ENCODE peak calls at places on chromosomes 2 and 18, in nine cellular contexts. One of them, this sample, is unnamed.

GRCh38 chr18:6891788-6892187 is 162.3 kb downstream of the ARHGAP28 start:
- DNase-seq in bronchial epithelial cell: peak; percentile 51
- DNase-seq in transverse colon: no peak
- DNase-seq in kidney: no peak
- DNase-seq in uterus: no peak
- DNase-seq in NB4: no peak
- DNase-seq in fibroblast of pulmonary artery: no peak
- DNase-seq in astrocyte of the spinal cord: no peak
- DNase-seq in AG09309: no peak
- DNase-seq in this sample: no peak

GRCh38 chr2:233372855-233373254 is 18.6 kb downstream of the DGKD start:
- DNase-seq in bronchial epithelial cell: no peak
- DNase-seq in transverse colon: no peak
- DNase-seq in kidney: no peak
- DNase-seq in uterus: no peak
- DNase-seq in NB4: no peak
- DNase-seq in fibroblast of pulmonary artery: no peak
- DNase-seq in astrocyte of the spinal cord: no peak
- DNase-seq in AG09309: no peak
- DNase-seq in this sample: no peak

GRCh38 chr2:163737169-163737439 is 1.3 kb upstream of the FIGN start:
- DNase-seq in bronchial epithelial cell: no peak
- DNase-seq in transverse colon: no peak
- DNase-seq in kidney: no peak
- DNase-seq in uterus: no peak
- DNase-seq in NB4: no peak
- DNase-seq in fibroblast of pulmonary artery: no peak
- DNase-seq in astrocyte of the spinal cord: no peak
- DNase-seq in AG09309: no peak
- DNase-seq in this sample: no peak

GRCh38 chr18:50878345-50879301 is at the start of gene ME2:
- DNase-seq in bronchial epithelial cell: peak; percentile 83
- DNase-seq in transverse colon: peak; percentile 95
- DNase-seq in kidney: peak; percentile 97
- DNase-seq in uterus: peak; percentile 94
- DNase-seq in NB4: peak; percentile 95
- DNase-seq in fibroblast of pulmonary artery: peak; percentile 91
- DNase-seq in astrocyte of the spinal cord: peak; percentile 92
- DNase-seq in AG09309: peak; percentile 45
- DNase-seq in this sample: peak; percentile 95

GRCh38 chr2:63300835-63301234 is 250.2 kb downstream of the OTX1 start:
- DNase-seq in bronchial epithelial cell: no peak
- DNase-seq in transverse colon: no peak
- DNase-seq in kidney: no peak
- DNase-seq in uterus: no peak
- DNase-seq in NB4: peak; percentile 53
- DNase-seq in fibroblast of pulmonary artery: no peak
- DNase-seq in astrocyte of the spinal cord: no peak
- DNase-seq in AG09309: no peak
- DNase-seq in this sample: peak; percentile 0

GRCh38 chr2:6772366-6772710 is 93.4 kb downstream of the CMPK2 start:
- DNase-seq in bronchial epithelial cell: no peak
- DNase-seq in transverse colon: no peak
- DNase-seq in kidney: no peak
- DNase-seq in uterus: no peak
- DNase-seq in NB4: peak; percentile 20
- DNase-seq in fibroblast of pulmonary artery: no peak
- DNase-seq in astrocyte of the spinal cord: peak; percentile 5
- DNase-seq in AG09309: no peak
- DNase-seq in this sample: no peak

GRCh38 chr2:218011641-218012040 is 8.8 kb upstream of the TNS1 start:
- DNase-seq in bronchial epithelial cell: no peak
- DNase-seq in transverse colon: no peak
- DNase-seq in kidney: no peak
- DNase-seq in uterus: no peak
- DNase-seq in NB4: no peak
- DNase-seq in fibroblast of pulmonary artery: no peak
- DNase-seq in astrocyte of the spinal cord: no peak
- DNase-seq in AG09309: no peak
- DNase-seq in this sample: no peak

GRCh38 chr2:45651415-45652089 is at the start of gene PRKCE:
- DNase-seq in bronchial epithelial cell: no peak
- DNase-seq in transverse colon: peak; percentile 68
- DNase-seq in kidney: peak; percentile 92
- DNase-seq in uterus: peak; percentile 76
- DNase-seq in NB4: peak; percentile 21
- DNase-seq in fibroblast of pulmonary artery: no peak
- DNase-seq in astrocyte of the spinal cord: peak; percentile 29
- DNase-seq in AG09309: no peak
- DNase-seq in this sample: peak; percentile 24

GRCh38 chr18:3985030-3985429 is 470.1 kb downstream of the DLGAP1 start:
- DNase-seq in bronchial epithelial cell: peak; percentile 28
- DNase-seq in transverse colon: no peak
- DNase-seq in kidney: no peak
- DNase-seq in uterus: no peak
- DNase-seq in NB4: no peak
- DNase-seq in fibroblast of pulmonary artery: no peak
- DNase-seq in astrocyte of the spinal cord: peak; percentile 18
- DNase-seq in AG09309: no peak
- DNase-seq in this sample: no peak

GRCh38 chr18:65817178-65817577 is 66.4 kb downstream of the CDH7 start:
- DNase-seq in bronchial epithelial cell: no peak
- DNase-seq in transverse colon: no peak
- DNase-seq in kidney: no peak
- DNase-seq in uterus: no peak
- DNase-seq in NB4: no peak
- DNase-seq in fibroblast of pulmonary artery: no peak
- DNase-seq in astrocyte of the spinal cord: no peak
- DNase-seq in AG09309: no peak
- DNase-seq in this sample: no peak

GRCh38 chr2:179981085-179981484 is 26.0 kb downstream of the CWC22 start:
- DNase-seq in bronchial epithelial cell: peak; percentile 18
- DNase-seq in transverse colon: no peak
- DNase-seq in kidney: no peak
- DNase-seq in uterus: no peak
- DNase-seq in NB4: no peak
- DNase-seq in fibroblast of pulmonary artery: peak; percentile 40
- DNase-seq in astrocyte of the spinal cord: peak; percentile 54
- DNase-seq in AG09309: peak; percentile 23
- DNase-seq in this sample: peak; percentile 64

GRCh38 chr2:204900910-204901309 is 355.6 kb downstream of the PARD3B start:
- DNase-seq in bronchial epithelial cell: peak; percentile 73
- DNase-seq in transverse colon: no peak
- DNase-seq in kidney: peak; percentile 71
- DNase-seq in uterus: no peak
- DNase-seq in NB4: no peak
- DNase-seq in fibroblast of pulmonary artery: peak; percentile 18
- DNase-seq in astrocyte of the spinal cord: no peak
- DNase-seq in AG09309: no peak
- DNase-seq in this sample: peak; percentile 15

GRCh38 chr18:55064760-55065159 is 105.5 kb upstream of the CCDC68 start:
- DNase-seq in bronchial epithelial cell: no peak
- DNase-seq in transverse colon: no peak
- DNase-seq in kidney: no peak
- DNase-seq in uterus: no peak
- DNase-seq in NB4: no peak
- DNase-seq in fibroblast of pulmonary artery: no peak
- DNase-seq in astrocyte of the spinal cord: no peak
- DNase-seq in AG09309: no peak
- DNase-seq in this sample: no peak

GRCh38 chr18:55064073-55064472 is 104.8 kb upstream of the CCDC68 start:
- DNase-seq in bronchial epithelial cell: no peak
- DNase-seq in transverse colon: no peak
- DNase-seq in kidney: no peak
- DNase-seq in uterus: no peak
- DNase-seq in NB4: no peak
- DNase-seq in fibroblast of pulmonary artery: no peak
- DNase-seq in astrocyte of the spinal cord: no peak
- DNase-seq in AG09309: no peak
- DNase-seq in this sample: no peak

GRCh38 chr18:55073116-55073515 is 113.9 kb upstream of the CCDC68 start:
- DNase-seq in bronchial epithelial cell: peak; percentile 64
- DNase-seq in transverse colon: no peak
- DNase-seq in kidney: no peak
- DNase-seq in uterus: no peak
- DNase-seq in NB4: no peak
- DNase-seq in fibroblast of pulmonary artery: no peak
- DNase-seq in astrocyte of the spinal cord: no peak
- DNase-seq in AG09309: no peak
- DNase-seq in this sample: no peak

GRCh38 chr18:55069497-55069896 is 110.2 kb upstream of the CCDC68 start:
- DNase-seq in bronchial epithelial cell: no peak
- DNase-seq in transverse colon: no peak
- DNase-seq in kidney: no peak
- DNase-seq in uterus: no peak
- DNase-seq in NB4: no peak
- DNase-seq in fibroblast of pulmonary artery: no peak
- DNase-seq in astrocyte of the spinal cord: no peak
- DNase-seq in AG09309: no peak
- DNase-seq in this sample: no peak
- TF ChIP-seq CTCF in bronchial epithelial cell: no peak
- TF ChIP-seq CTCF in transverse colon: no peak
- TF ChIP-seq CTCF in kidney: no peak
- TF ChIP-seq CTCF in uterus: no peak
- TF ChIP-seq CTCF in NB4: no peak
- TF ChIP-seq CTCF in fibroblast of pulmonary artery: no peak
- TF ChIP-seq CTCF in astrocyte of the spinal cord: no peak
- TF ChIP-seq CTCF in AG09309: no peak
- TF ChIP-seq CTCF in this sample: no peak

DNA sequence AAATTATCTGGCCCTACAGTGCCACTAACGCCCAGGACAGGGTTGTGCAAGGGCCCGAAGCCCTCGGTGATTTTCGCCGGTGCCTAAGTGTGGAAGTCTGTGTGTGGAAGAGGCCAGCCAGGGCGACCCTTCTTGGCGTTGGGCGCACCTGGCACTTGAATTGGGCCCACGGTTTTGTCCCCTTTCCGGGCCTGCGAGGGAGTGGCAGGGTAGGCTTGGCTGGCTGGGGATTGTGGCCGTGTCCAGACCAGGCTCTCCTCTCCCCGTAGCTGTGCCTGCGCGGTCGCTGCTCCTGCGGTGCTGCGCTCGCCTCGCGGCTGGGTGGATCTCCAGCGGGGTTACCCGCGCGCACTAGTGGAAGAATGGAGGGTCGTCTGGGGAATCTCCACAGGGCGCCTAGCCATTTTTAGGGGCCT is 16.2 kb downstream of the EVX2 start:
- DNase-seq in bronchial epithelial cell: no peak
- DNase-seq in transverse colon: no peak
- DNase-seq in kidney: peak; percentile 66
- DNase-seq in uterus: no peak
- DNase-seq in NB4: no peak
- DNase-seq in fibroblast of pulmonary artery: no peak
- DNase-seq in astrocyte of the spinal cord: no peak
- DNase-seq in AG09309: no peak
- DNase-seq in this sample: no peak
- H3K4me3 ChIP-seq in bronchial epithelial cell: no peak overlapping the region
- H3K4me3 ChIP-seq in transverse colon: no peak overlapping the region
- H3K4me3 ChIP-seq in kidney: peak overlapping the region; percentile 40
- H3K4me3 ChIP-seq in uterus: no peak overlapping the region
- H3K4me3 ChIP-seq in NB4: no peak overlapping the region
- H3K4me3 ChIP-seq in fibroblast of pulmonary artery: no peak overlapping the region
- H3K4me3 ChIP-seq in astrocyte of the spinal cord: peak overlapping the region; percentile 0
- H3K4me3 ChIP-seq in AG09309: no peak overlapping the region
- H3K4me3 ChIP-seq in this sample: no peak overlapping the region

GRCh38 chr2:72893594-72894319 is 6.5 kb downstream of the SPR start:
- DNase-seq in bronchial epithelial cell: peak; percentile 58
- DNase-seq in transverse colon: peak; percentile 48
- DNase-seq in kidney: peak; percentile 71
- DNase-seq in uterus: peak; percentile 28
- DNase-seq in NB4: peak; percentile 75
- DNase-seq in fibroblast of pulmonary artery: peak; percentile 77
- DNase-seq in astrocyte of the spinal cord: peak; percentile 66
- DNase-seq in AG09309: no peak
- DNase-seq in this sample: peak; percentile 79
- TF ChIP-seq CTCF in bronchial epithelial cell: peak; percentile 82
- TF ChIP-seq CTCF in transverse colon: peak; percentile 67
- TF ChIP-seq CTCF in kidney: peak; percentile 64
- TF ChIP-seq CTCF in uterus: peak; percentile 33
- TF ChIP-seq CTCF in NB4: peak; percentile 80
- TF ChIP-seq CTCF in fibroblast of pulmonary artery: peak; percentile 85
- TF ChIP-seq CTCF in astrocyte of the spinal cord: peak; percentile 85
- TF ChIP-seq CTCF in AG09309: peak; percentile 88
- TF ChIP-seq CTCF in this sample: peak; percentile 89

GRCh38 chr2:152336103-152336853 is 1.3 kb downstream of the FMNL2 start:
- DNase-seq in bronchial epithelial cell: peak; percentile 48
- DNase-seq in transverse colon: peak; percentile 72
- DNase-seq in kidney: peak; percentile 84
- DNase-seq in uterus: peak; percentile 57
- DNase-seq in NB4: peak; percentile 67
- DNase-seq in fibroblast of pulmonary artery: peak; percentile 51
- DNase-seq in astrocyte of the spinal cord: peak; percentile 55
- DNase-seq in AG09309: no peak
- DNase-seq in this sample: peak; percentile 55

GRCh38 chr2:152335016-152335850 is at the start of gene FMNL2:
- DNase-seq in bronchial epithelial cell: peak; percentile 58
- DNase-seq in transverse colon: peak; percentile 88
- DNase-seq in kidney: peak; percentile 92
- DNase-seq in uterus: peak; percentile 86
- DNase-seq in NB4: peak; percentile 87
- DNase-seq in fibroblast of pulmonary artery: peak; percentile 80
- DNase-seq in astrocyte of the spinal cord: peak; percentile 85
- DNase-seq in AG09309: no peak
- DNase-seq in this sample: peak; percentile 75

GRCh38 chr2:152337511-152337903 is 2.5 kb downstream of the FMNL2 start:
- DNase-seq in bronchial epithelial cell: no peak
- DNase-seq in transverse colon: no peak
- DNase-seq in kidney: no peak
- DNase-seq in uterus: no peak
- DNase-seq in NB4: no peak
- DNase-seq in fibroblast of pulmonary artery: no peak
- DNase-seq in astrocyte of the spinal cord: no peak
- DNase-seq in AG09309: no peak
- DNase-seq in this sample: no peak

GRCh38 chr2:152335851-152336102 is 803 bp downstream of the FMNL2 start:
- DNase-seq in bronchial epithelial cell: no peak
- DNase-seq in transverse colon: no peak
- DNase-seq in kidney: peak; percentile 80
- DNase-seq in uterus: peak; percentile 48
- DNase-seq in NB4: no peak
- DNase-seq in fibroblast of pulmonary artery: no peak
- DNase-seq in astrocyte of the spinal cord: no peak
- DNase-seq in AG09309: no peak
- DNase-seq in this sample: no peak

DNA sequence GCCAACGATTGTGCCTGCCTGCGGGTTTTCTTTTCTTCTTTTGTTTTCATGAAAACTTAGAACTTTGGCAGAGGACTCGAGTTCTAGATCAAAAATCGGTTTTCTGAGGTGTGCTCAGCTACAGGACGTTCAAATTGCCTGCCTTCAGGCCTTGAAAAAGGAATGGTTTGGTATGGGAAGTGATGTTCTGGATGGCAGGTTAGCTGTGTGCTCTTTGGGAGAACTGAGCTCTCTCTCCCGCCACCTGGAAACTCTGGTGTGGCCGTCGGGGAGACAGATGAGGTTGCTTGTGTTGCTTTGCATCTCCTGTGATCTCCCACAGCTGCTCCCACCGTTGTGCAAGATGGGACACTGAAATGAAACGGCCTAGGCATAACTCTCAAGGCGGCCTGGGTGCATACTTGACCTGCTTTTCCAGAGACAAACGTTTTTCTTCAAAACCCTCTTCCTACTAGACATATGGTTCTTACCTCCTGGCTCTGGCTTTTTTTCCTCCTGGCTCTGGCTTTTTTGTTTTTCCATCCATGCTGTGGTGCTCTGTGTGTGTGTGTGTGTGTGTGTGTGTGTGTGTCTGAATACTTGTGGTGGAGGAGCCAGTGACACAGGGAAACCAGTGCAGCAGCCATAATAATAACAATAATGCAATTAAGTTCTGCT is 2.0 kb downstream of the FMNL2 start:
- DNase-seq in bronchial epithelial cell: peak; percentile 27
- DNase-seq in transverse colon: peak; percentile 41
- DNase-seq in kidney: no peak
- DNase-seq in uterus: peak; percentile 43
- DNase-seq in NB4: peak; percentile 28
- DNase-seq in fibroblast of pulmonary artery: peak; percentile 57
- DNase-seq in astrocyte of the spinal cord: peak; percentile 75
- DNase-seq in AG09309: no peak
- DNase-seq in this sample: peak; percentile 55
- H3K4me3 ChIP-seq in bronchial epithelial cell: peak overlapping the region; percentile 81
- H3K4me3 ChIP-seq in transverse colon: no peak overlapping the region
- H3K4me3 ChIP-seq in kidney: peak overlapping the region; percentile 77
- H3K4me3 ChIP-seq in uterus: peak overlapping the region; percentile 54
- H3K4me3 ChIP-seq in NB4: no peak overlapping the region
- H3K4me3 ChIP-seq in fibroblast of pulmonary artery: peak overlapping the region; percentile 83
- H3K4me3 ChIP-seq in astrocyte of the spinal cord: peak overlapping the region; percentile 69
- H3K4me3 ChIP-seq in AG09309: peak overlapping the region; percentile 88
- H3K4me3 ChIP-seq in this sample: peak overlapping the region; percentile 99

This sample was measured in cardiac fibroblast.